ENCODE peak calls at places on chromosomes 11 and 22, in eight cellular contexts. L, F, G, Y, U, H, V and P are unnamed samples.

GRCh38 chr11:34890089-34890488 is 26.1 kb downstream of the APIP start:
- DNase-seq in L (no peak), F (no peak), G (no peak), Y (no peak), U (no peak), H (no peak), V (no peak), P (peak)

GRCh38 chr11:16372355-16372754 is 16.0 kb upstream of the SOX6 start:
- DNase-seq in L (no peak), F (no peak), G (no peak), Y (no peak), U (no peak), H (no peak), V (no peak), P (no peak)

GRCh38 chr11:122105009-122105828 is 10.8 kb downstream of the BLID start:
- DNase-seq in L (no peak), F (no peak), G (no peak), Y (no peak), U (no peak), H (no peak), V (peak), P (peak)

GRCh38 chr11:128694618-128695481 is 978 bp downstream of the FLI1 start:
- DNase-seq in L (peak), F (peak), G (peak), Y (no peak), U (no peak), H (no peak), V (no peak), P (no peak)

GRCh38 chr11:71343828-71344400 is 91.5 kb upstream of the SHANK2 start:
- DNase-seq in L (no peak), F (no peak), G (no peak), Y (no peak), U (no peak), H (no peak), V (no peak), P (no peak)

GRCh38 chr11:76233936-76234703 is 27.8 kb upstream of the WNT11 start:
- DNase-seq in L (peak), F (no peak), G (peak), Y (no peak), U (no peak), H (no peak), V (no peak), P (peak)

GRCh38 chr11:18697581-18697980 is 998 bp upstream of the TMEM86A start:
- DNase-seq in L (no peak), F (no peak), G (no peak), Y (peak), U (no peak), H (no peak), V (no peak), P (no peak)

GRCh38 chr11:131760191-131760951 is 390.0 kb downstream of the NTM start:
- DNase-seq in L (no peak), F (no peak), G (no peak), Y (no peak), U (no peak), H (no peak), V (no peak), P (no peak)

GRCh38 chr22:37196539-37197450 is 8.7 kb upstream of the C1QTNF6 start:
- DNase-seq in L (no peak), F (no peak), G (peak), Y (no peak), U (no peak), H (no peak), V (no peak), P (no peak)

GRCh38 chr11:58796333-58797049 is 48.0 kb downstream of the GLYATL2 start:
- DNase-seq in L (no peak), F (no peak), G (no peak), Y (no peak), U (no peak), H (no peak), V (peak), P (peak)

GRCh38 chr11:13009921-13010736 is 1.0 kb downstream of the RASSF10 start:
- DNase-seq in L (no peak), F (no peak), G (peak), Y (no peak), U (no peak), H (no peak), V (peak), P (peak)

GRCh38 chr22:31093090-31093850 is 12.2 kb downstream of the SMTN start:
- DNase-seq in L (no peak), F (no peak), G (peak), Y (no peak), U (no peak), H (no peak), V (peak), P (no peak)

GRCh38 chr11:102934735-102935134 is 20.8 kb downstream of the MMP13 start:
- DNase-seq in L (no peak), F (no peak), G (no peak), Y (no peak), U (no peak), H (no peak), V (no peak), P (no peak)

GRCh38 chr11:130815074-130815802 is 101.0 kb downstream of the SNX19 start:
- DNase-seq in L (no peak), F (no peak), G (no peak), Y (no peak), U (no peak), H (no peak), V (no peak), P (no peak)

GRCh38 chr22:37607010-37607911 is 1.4 kb upstream of the GGA1 start:
- DNase-seq in L (peak), F (peak), G (peak), Y (no peak), U (peak), H (peak), V (peak), P (peak)

GRCh38 chr22:48960981-48961655 is 866.6 kb downstream of the BRD1 start:
- DNase-seq in L (no peak), F (no peak), G (no peak), Y (no peak), U (peak), H (no peak), V (no peak), P (no peak)

GRCh38 chr11:662689-663274 is 25.7 kb downstream of the DRD4 start:
- DNase-seq in L (peak), F (peak), G (peak), Y (no peak), U (no peak), H (peak), V (peak), P (peak)

GRCh38 chr11:122779047-122779629 is 59.2 kb upstream of the CRTAM start:
- DNase-seq in L (no peak), F (no peak), G (no peak), Y (no peak), U (no peak), H (no peak), V (no peak), P (no peak)

GRCh38 chr22:19875531-19876313 is 21.0 kb upstream of the GNB1L start:
- DNase-seq in L (no peak), F (no peak), G (peak), Y (no peak), U (no peak), H (no peak), V (no peak), P (no peak)

GRCh38 chr11:126172596-126173038 is 38.8 kb downstream of the RPUSD4 start:
- DNase-seq in L (no peak), F (no peak), G (no peak), Y (peak), U (no peak), H (no peak), V (no peak), P (no peak)

GRCh38 chr22:20116376-20116950 is 559 bp downstream of the RANBP1 start:
- DNase-seq in L (peak), F (no peak), G (peak), Y (no peak), U (no peak), H (no peak), V (no peak), P (no peak)